ENCODE peak calls at places on chromosomes 3 and 15, in six cellular contexts. One of them, this sample, is unnamed.

GRCh38 chr3:31105438-31106077 is 211.1 kb upstream of the GADL1 start:
- DNase-seq in stimulated activated CD8-positive, alpha-beta memory T cell treated with anti-CD3 and anti-CD28 coated beads, Interleukin-7, amount 100 ng/mL, for 1 hour: no peak
- DNase-seq in astrocyte of the hippocampus: peak
- DNase-seq in NCI-H510A: no peak
- DNase-seq in HEK293T: no peak
- DNase-seq in Right ventricle myocardium superior: no peak
- DNase-seq in this sample: peak

GRCh38 chr3:31553258-31553657 is 20.5 kb downstream of the STT3B start:
- DNase-seq in stimulated activated CD8-positive, alpha-beta memory T cell treated with anti-CD3 and anti-CD28 coated beads, Interleukin-7, amount 100 ng/mL, for 1 hour: no peak
- DNase-seq in astrocyte of the hippocampus: no peak
- DNase-seq in NCI-H510A: no peak
- DNase-seq in HEK293T: no peak
- DNase-seq in Right ventricle myocardium superior: no peak
- DNase-seq in this sample: no peak

GRCh38 chr3:37024092-37024491 is 30.8 kb downstream of the MLH1 start:
- DNase-seq in stimulated activated CD8-positive, alpha-beta memory T cell treated with anti-CD3 and anti-CD28 coated beads, Interleukin-7, amount 100 ng/mL, for 1 hour: no peak
- DNase-seq in astrocyte of the hippocampus: no peak
- DNase-seq in NCI-H510A: no peak
- DNase-seq in HEK293T: no peak
- DNase-seq in Right ventricle myocardium superior: no peak
- DNase-seq in this sample: no peak

GRCh38 chr3:12483872-12484197 is 445 bp upstream of the TSEN2 start:
- DNase-seq in stimulated activated CD8-positive, alpha-beta memory T cell treated with anti-CD3 and anti-CD28 coated beads, Interleukin-7, amount 100 ng/mL, for 1 hour: no peak
- DNase-seq in astrocyte of the hippocampus: no peak
- DNase-seq in NCI-H510A: no peak
- DNase-seq in HEK293T: no peak
- DNase-seq in Right ventricle myocardium superior: peak
- DNase-seq in this sample: no peak

GRCh38 chr15:97961067-97961954 is 808 bp downstream of the ARRDC4 start:
- DNase-seq in stimulated activated CD8-positive, alpha-beta memory T cell treated with anti-CD3 and anti-CD28 coated beads, Interleukin-7, amount 100 ng/mL, for 1 hour: no peak
- DNase-seq in astrocyte of the hippocampus: peak
- DNase-seq in NCI-H510A: peak
- DNase-seq in HEK293T: peak
- DNase-seq in Right ventricle myocardium superior: peak
- DNase-seq in this sample: no peak

GRCh38 chr3:74599564-74599963 is 14.9 kb downstream of the CNTN3 start:
- DNase-seq in stimulated activated CD8-positive, alpha-beta memory T cell treated with anti-CD3 and anti-CD28 coated beads, Interleukin-7, amount 100 ng/mL, for 1 hour: no peak
- DNase-seq in astrocyte of the hippocampus: no peak
- DNase-seq in NCI-H510A: no peak
- DNase-seq in HEK293T: no peak
- DNase-seq in Right ventricle myocardium superior: no peak
- DNase-seq in this sample: peak

GRCh38 chr15:96678386-96678785 is 347.9 kb downstream of the NR2F2 start:
- DNase-seq in stimulated activated CD8-positive, alpha-beta memory T cell treated with anti-CD3 and anti-CD28 coated beads, Interleukin-7, amount 100 ng/mL, for 1 hour: no peak
- DNase-seq in astrocyte of the hippocampus: no peak
- DNase-seq in NCI-H510A: no peak
- DNase-seq in HEK293T: no peak
- DNase-seq in Right ventricle myocardium superior: no peak
- DNase-seq in this sample: no peak

GRCh38 chr3:134483195-134483890 is 2.4 kb downstream of the ANAPC13 start:
- DNase-seq in stimulated activated CD8-positive, alpha-beta memory T cell treated with anti-CD3 and anti-CD28 coated beads, Interleukin-7, amount 100 ng/mL, for 1 hour: no peak
- DNase-seq in astrocyte of the hippocampus: peak
- DNase-seq in NCI-H510A: no peak
- DNase-seq in HEK293T: no peak
- DNase-seq in Right ventricle myocardium superior: no peak
- DNase-seq in this sample: no peak

This sample was measured in AG09309.